ENCODE peak calls at places on chromosomes 13 and 19, in five cellular contexts. M is immature natural killer cell; H is CD4-positive, CD25-positive, alpha-beta regulatory T cell; O is stimulated activated naive CD4-positive, alpha-beta T cell treated with Interleukin-2 at 50 U/mL for 16 hours; N is Peyer's patch. J is an unnamed sample.

GRCh38 chr13:63910406-63910957 is 2494.8 kb upstream of the PCDH20 start:
- DNase-seq in M (no peak), H (no peak), O (no peak), N (no peak), J (no peak)

GRCh38 chr13:79341202-79341601 is 64.9 kb downstream of the RBM26 start:
- DNase-seq in M (no peak), H (no peak), O (no peak), N (no peak), J (no peak)

GRCh38 chr19:45492627-45493470 is 4.0 kb downstream of the RTN2 start:
- DNase-seq in M (no peak), H (no peak), O (no peak), N (peak), J (peak)

GRCh38 chr13:112952759-112953541 is 16.1 kb upstream of the MCF2L start:
- DNase-seq in M (no peak), H (no peak), O (no peak), N (peak), J (no peak)

GRCh38 chr19:18590273-18591272 is 2.0 kb downstream of the REX1BD start:
- DNase-seq in M (no peak), H (no peak), O (no peak), N (peak), J (peak)

GRCh38 chr13:97259787-97260641 is 37.9 kb downstream of the MBNL2 start:
- DNase-seq in M (no peak), H (no peak), O (no peak), N (peak), J (peak)

GRCh38 chr13:77966671-77967070 is 48.0 kb upstream of the EDNRB start:
- DNase-seq in M (no peak), H (no peak), O (no peak), N (no peak), J (no peak)

GRCh38 chr13:97189943-97190342 is 32.2 kb upstream of the MBNL2 start:
- DNase-seq in M (no peak), H (no peak), O (no peak), N (no peak), J (no peak)

GRCh38 chr19:49056101-49056901 is 1.2 kb downstream of the CGB7 start:
- DNase-seq in M (peak), H (peak), O (peak), N (peak), J (peak)

GRCh38 chr19:29854033-29854432 is 42.2 kb downstream of the CCNE1 start:
- DNase-seq in M (no peak), H (no peak), O (no peak), N (no peak), J (no peak)

GRCh38 chr13:111323950-111324651 is 3.7 kb downstream of the TEX29 start:
- DNase-seq in M (no peak), H (no peak), O (no peak), N (peak), J (no peak)

GRCh38 chr13:95530178-95530577 is 22.3 kb upstream of the CLDN10 start:
- DNase-seq in M (no peak), H (no peak), O (no peak), N (no peak), J (peak)

GRCh38 chr19:39110263-39110967 is 15.2 kb upstream of the PAK4 start:
- DNase-seq in M (peak), H (peak), O (peak), N (peak), J (peak)